ENCODE peak calls at places on chromosomes 7 and 10, in eight cellular contexts. F is H1; A is epithelial cell of esophagus; K is PC-9; J is CD8-positive, alpha-beta T cell; P is kidney; N is Calu3; B is WTC11. V is an unnamed sample.

GRCh38 chr10:30047430-30047829 is 12.0 kb downstream of the JCAD start:
- DNase-seq in F (no peak), A (no peak), K (no peak), J (no peak), P (no peak), N (no peak), B (no peak), V (no peak)

GRCh38 chr10:109914966-109915365 is 8.3 kb downstream of the XPNPEP1 start:
- DNase-seq in F (no peak), A (peak; percentile 95), K (peak; percentile 92), J (peak; percentile 44), P (no peak), N (peak; percentile 27), B (no peak), V (no peak)

GRCh38 chr10:36556468-36556867 is 568.9 kb upstream of the ANKRD30A start:
- DNase-seq in F (no peak), A (no peak), K (no peak), J (no peak), P (no peak), N (no peak), B (no peak), V (no peak)

GRCh38 chr10:6674282-6674681 is 94.2 kb upstream of the PRKCQ start:
- DNase-seq in F (no peak), A (no peak), K (no peak), J (no peak), P (no peak), N (no peak), B (no peak), V (no peak)

GRCh38 chr7:64656489-64656888 is 9.4 kb upstream of the ZNF107 start:
- DNase-seq in F (no peak), A (peak; percentile 75), K (no peak), J (no peak), P (no peak), N (no peak), B (no peak), V (no peak)

GRCh38 chr7:75650062-75650461 is 88.7 kb downstream of the HIP1 start:
- DNase-seq in F (no peak), A (no peak), K (no peak), J (no peak), P (no peak), N (no peak), B (peak; percentile 38), V (no peak)

GRCh38 chr7:47690902-47691558 is 109.1 kb upstream of the TNS3 start:
- DNase-seq in F (no peak), A (no peak), K (peak; percentile 65), J (no peak), P (no peak), N (no peak), B (no peak), V (no peak)

GRCh38 chr10:99370993-99371392 is 41.8 kb downstream of the CNNM1 start:
- DNase-seq in F (no peak), A (peak; percentile 44), K (no peak), J (no peak), P (no peak), N (peak; percentile 20), B (no peak), V (no peak)

GRCh38 chr10:71831646-71832552 is 19.2 kb downstream of the PSAP start:
- DNase-seq in F (no peak), A (peak; percentile 89), K (peak; percentile 42), J (no peak), P (no peak), N (no peak), B (no peak), V (no peak)

GRCh38 chr10:12327476-12327875 is 21.9 kb upstream of the CAMK1D start:
- DNase-seq in F (no peak), A (peak; percentile 59), K (peak; percentile 64), J (no peak), P (no peak), N (no peak), B (no peak), V (no peak)

GRCh38 chr10:116838143-116838725 is 11.1 kb upstream of the ENO4 start:
- DNase-seq in F (no peak), A (no peak), K (no peak), J (no peak), P (no peak), N (no peak), B (no peak), V (no peak)

GRCh38 chr7:80182630-80183276 is 48.1 kb downstream of the GNAI1 start:
- DNase-seq in F (peak; percentile 13), A (peak; percentile 62), K (no peak), J (no peak), P (no peak), N (no peak), B (no peak), V (no peak)

GRCh38 chr7:47943676-47944474 is 4.4 kb downstream of the PKD1L1 start:
- DNase-seq in F (no peak), A (no peak), K (no peak), J (no peak), P (no peak), N (no peak), B (no peak), V (no peak)

GRCh38 chr7:139674752-139675126 is 103.1 kb downstream of the HIPK2 start:
- DNase-seq in F (no peak), A (no peak), K (no peak), J (no peak), P (no peak), N (no peak), B (no peak), V (no peak)

GRCh38 chr10:19077276-19077675 is 28.7 kb downstream of the MALRD1 start:
- DNase-seq in F (no peak), A (no peak), K (no peak), J (no peak), P (no peak), N (no peak), B (no peak), V (no peak)

DNA sequence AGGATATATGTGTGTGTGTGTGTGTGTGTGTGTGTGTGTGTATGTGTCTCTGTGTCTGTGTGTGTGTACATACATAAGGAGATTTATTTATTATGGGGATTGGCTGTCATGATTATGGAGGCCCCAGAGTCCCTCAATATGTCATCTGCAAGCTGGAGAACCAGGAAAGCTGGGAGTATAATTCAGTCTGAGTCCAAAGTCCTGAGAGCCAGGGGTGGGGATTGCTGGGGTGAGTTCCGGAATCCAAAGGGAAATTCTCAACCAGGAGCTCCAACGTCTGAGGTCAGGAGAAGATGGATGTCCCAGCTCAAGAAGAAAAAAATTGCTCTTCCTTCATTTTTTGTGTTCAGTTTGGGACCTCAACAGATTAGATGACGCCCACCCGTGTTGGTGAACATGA is 50.6 kb upstream of the PLPP4 start:
- DNase-seq in F (no peak), A (no peak), K (no peak), J (no peak), P (no peak), N (no peak), B (no peak), V (no peak)
- TF ChIP-seq CTCF in F (no peak), A (no peak), K (no peak), J (no peak), P (no peak), N (no peak), B (no peak), V (no peak)

DNA sequence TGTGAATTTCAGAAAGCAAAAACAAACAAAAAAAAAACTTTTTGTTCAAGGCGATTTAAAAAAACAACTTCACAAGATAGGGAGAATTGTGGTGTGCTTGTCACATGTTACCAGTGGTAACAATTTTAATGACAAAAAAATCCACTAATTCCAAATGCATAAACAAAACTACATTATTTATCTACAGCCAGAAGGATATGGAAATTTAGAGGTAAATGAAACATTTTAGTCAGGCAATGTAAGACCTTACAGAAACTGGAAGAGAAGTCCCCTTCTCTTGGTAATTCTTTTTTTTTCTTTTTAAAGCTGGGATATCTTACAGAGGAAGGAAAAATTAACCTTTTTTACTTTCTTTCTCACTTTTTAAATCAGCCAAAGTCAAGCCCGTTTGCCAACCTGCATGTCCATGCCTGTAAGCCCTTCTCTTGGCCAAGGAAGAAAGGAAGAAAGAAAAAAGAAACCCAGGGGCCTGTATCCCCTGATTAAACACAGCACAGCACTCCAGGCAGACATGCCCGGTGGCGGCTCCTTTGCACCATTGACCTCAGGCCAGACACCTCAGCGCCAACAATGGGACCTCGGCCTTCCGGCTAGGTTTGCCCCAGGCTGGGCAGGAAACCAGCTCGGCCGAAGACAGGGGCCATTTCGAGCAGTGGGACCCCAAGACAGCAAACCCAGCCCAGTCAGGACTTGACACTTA is 3.0 kb downstream of the HOXA10 start:
- DNase-seq in F (no peak), A (no peak), K (no peak), J (peak; percentile 4), P (peak; percentile 69), N (no peak), B (no peak), V (no peak)
- TF ChIP-seq CTCF in F (no peak), A (no peak), K (no peak), J (no peak), P (no peak), N (no peak), B (no peak), V (no peak)

DNA sequence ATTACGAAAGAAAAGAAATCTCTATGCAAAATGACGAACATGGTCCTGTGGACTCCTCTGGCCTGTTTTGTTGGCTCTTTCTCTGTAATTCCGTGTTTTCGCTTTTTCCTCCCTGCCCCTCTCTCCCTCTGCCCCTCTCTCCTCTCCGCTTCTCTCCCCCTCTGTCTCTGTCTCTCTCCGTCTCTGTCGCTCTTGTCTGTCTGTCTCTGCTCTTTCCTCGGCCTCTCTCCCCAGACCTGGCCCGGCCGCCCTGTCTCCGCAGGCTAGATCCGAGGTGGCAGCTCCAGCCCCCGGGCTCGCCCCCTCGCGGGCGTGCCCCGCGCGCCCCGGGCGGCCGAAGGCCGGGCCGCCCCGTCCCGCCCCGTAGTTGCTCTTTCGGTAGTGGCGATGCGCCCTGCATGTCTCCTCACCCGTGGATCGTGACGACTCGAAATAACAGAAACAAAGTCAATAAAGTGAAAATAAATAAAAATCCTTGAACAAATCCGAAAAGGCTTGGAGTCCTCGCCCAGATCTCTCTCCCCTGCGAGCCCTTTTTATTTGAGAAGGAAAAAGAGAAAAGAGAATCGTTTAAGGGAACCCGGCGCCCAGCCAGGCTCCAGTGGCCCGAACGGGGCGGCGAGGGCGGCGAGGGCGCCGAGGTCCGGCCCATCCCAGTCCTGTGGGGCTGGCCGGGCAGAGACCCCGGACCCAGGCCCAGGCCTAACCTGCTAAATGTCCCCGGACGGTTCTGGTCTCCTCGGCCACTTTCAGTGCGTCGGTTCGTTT is 83.5 kb upstream of the SLF2 start:
- DNase-seq in F (no peak), A (no peak), K (no peak), J (no peak), P (no peak), N (no peak), B (peak; percentile 32), V (no peak)
- TF ChIP-seq CTCF in F (no peak), A (no peak), K (no peak), J (no peak), P (no peak), N (no peak), B (no peak), V (peak; percentile 34)

GRCh38 chr7:82985144-82985802 is 177.4 kb downstream of the PCLO start:
- DNase-seq in F (no peak), A (peak; percentile 58), K (no peak), J (no peak), P (no peak), N (no peak), B (no peak), V (no peak)

GRCh38 chr7:82975811-82976468 is 186.7 kb downstream of the PCLO start:
- DNase-seq in F (no peak), A (peak; percentile 82), K (peak; percentile 50), J (no peak), P (no peak), N (no peak), B (no peak), V (no peak)

DNA sequence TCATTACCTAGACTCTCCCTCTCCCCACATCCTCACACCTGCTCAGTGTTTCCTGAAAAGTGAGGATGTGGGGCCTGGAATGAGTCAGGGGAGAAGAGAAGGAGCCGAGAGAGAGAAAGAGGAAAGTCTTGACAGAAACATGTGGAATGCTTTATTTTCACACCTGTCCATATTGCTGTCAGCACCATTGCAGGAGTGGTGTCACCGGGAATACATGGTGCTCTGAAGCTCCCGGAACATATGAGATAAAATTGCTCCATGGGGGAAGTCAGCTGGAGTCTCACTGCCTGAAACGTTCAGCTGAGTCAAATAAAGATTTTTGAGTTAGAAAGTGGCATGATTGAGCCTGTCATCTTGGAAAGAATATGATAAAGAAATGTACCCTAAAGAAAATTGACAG is 182.6 kb downstream of the PCLO start:
- DNase-seq in F (no peak), A (no peak), K (no peak), J (no peak), P (no peak), N (no peak), B (no peak), V (no peak)
- TF ChIP-seq CTCF in F (no peak), A (no peak), K (no peak), J (no peak), P (no peak), N (no peak), B (no peak), V (no peak)